ENCODE peak calls at places on chromosomes 12 and 14, in five cellular contexts. M is GM23248, L is PC-9, Q is hepatocyte, U is HCT116. X is an unnamed sample.

GRCh38 chr14:90139199-90139598 is 77.4 kb downstream of the KCNK13 start:
- DNase-seq in M (no peak), L (no peak), Q (no peak), U (no peak), X (no peak)

GRCh38 chr12:62006076-62006732 is 254.0 kb upstream of the USP15 start:
- DNase-seq in M (peak; percentile 58), L (peak; percentile 5), Q (peak; percentile 52), U (peak; percentile 45), X (peak; percentile 68)

GRCh38 chr12:124684971-124685688 is 117.7 kb upstream of the NCOR2 start:
- DNase-seq in M (peak; percentile 86), L (no peak), Q (no peak), U (no peak), X (no peak)

GRCh38 chr14:104137297-104138097 is 890 bp upstream of the KIF26A start:
- DNase-seq in M (peak; percentile 64), L (peak; percentile 55), Q (peak; percentile 85), U (no peak), X (peak; percentile 84)

GRCh38 chr12:26853303-26854027 is 20.5 kb upstream of the ITPR2 start:
- DNase-seq in M (peak; percentile 79), L (peak; percentile 71), Q (peak; percentile 76), U (no peak), X (peak; percentile 86)

GRCh38 chr14:73027984-73028383 is 1.1 kb upstream of the ZFYVE1 start:
- DNase-seq in M (no peak), L (no peak), Q (no peak), U (no peak), X (no peak)

GRCh38 chr14:103129301-103130016 is 6.2 kb downstream of the TNFAIP2 start:
- DNase-seq in M (no peak), L (peak; percentile 99), Q (no peak), U (no peak), X (no peak)

GRCh38 chr12:20602671-20603402 is 92.3 kb upstream of the SLCO1C1 start:
- DNase-seq in M (peak; percentile 81), L (no peak), Q (no peak), U (no peak), X (no peak)

GRCh38 chr14:61147898-61148549 is 133.1 kb downstream of the TMEM30B start:
- DNase-seq in M (no peak), L (peak; percentile 84), Q (no peak), U (peak; percentile 89), X (no peak)

GRCh38 chr12:121448771-121449315 is 48.9 kb downstream of the RNF34 start:
- DNase-seq in M (no peak), L (no peak), Q (no peak), U (no peak), X (no peak)

GRCh38 chr12:11652351-11653040 is 3.0 kb downstream of the ETV6 start:
- DNase-seq in M (peak; percentile 73), L (no peak), Q (peak; percentile 20), U (no peak), X (no peak)

GRCh38 chr14:35347323-35348043 is 55.3 kb downstream of the PSMA6 start:
- DNase-seq in M (no peak), L (no peak), Q (peak; percentile 51), U (no peak), X (no peak)

GRCh38 chr12:50514526-50515276 is 9.9 kb downstream of the DIP2B start:
- DNase-seq in M (no peak), L (no peak), Q (no peak), U (no peak), X (no peak)

GRCh38 chr12:26239127-26239500 is 43.7 kb downstream of the SSPN start:
- DNase-seq in M (no peak), L (peak; percentile 50), Q (no peak), U (no peak), X (no peak)

GRCh38 chr14:68793734-68794129 is 865 bp upstream of the ZFP36L1 start:
- DNase-seq in M (peak; percentile 82), L (no peak), Q (no peak), U (no peak), X (peak; percentile 90)

GRCh38 chr12:52207895-52208294 is 16.1 kb upstream of the KRT80 start:
- DNase-seq in M (peak; percentile 86), L (peak; percentile 82), Q (no peak), U (no peak), X (no peak)

GRCh38 chr12:97837401-97837800 is 374.8 kb downstream of the RMST start:
- DNase-seq in M (peak; percentile 31), L (no peak), Q (peak; percentile 32), U (no peak), X (no peak)

GRCh38 chr12:106428379-106428778 is 70.8 kb downstream of the POLR3B start:
- DNase-seq in M (no peak), L (no peak), Q (no peak), U (no peak), X (no peak)

GRCh38 chr12:132125736-132126135 is 18.4 kb downstream of the DDX51 start:
- DNase-seq in M (no peak), L (no peak), Q (no peak), U (no peak), X (no peak)

GRCh38 chr12:50708619-50709018 is 55.3 kb upstream of the ATF1 start:
- DNase-seq in M (peak; percentile 51), L (no peak), Q (no peak), U (no peak), X (no peak)

GRCh38 chr12:24408305-24408704 is 458.8 kb upstream of the SOX5 start:
- DNase-seq in M (no peak), L (no peak), Q (no peak), U (no peak), X (no peak)

GRCh38 chr12:14314801-14315200 is 50.7 kb upstream of the ATF7IP start:
- DNase-seq in M (no peak), L (no peak), Q (no peak), U (no peak), X (peak; percentile 74)

GRCh38 chr14:21136024-21136423 is 19.8 kb downstream of the OR5AU1 start:
- DNase-seq in M (peak; percentile 41), L (no peak), Q (no peak), U (peak; percentile 3), X (peak; percentile 72)

GRCh38 chr14:55671641-55672040 is 91.6 kb downstream of the KTN1 start:
- DNase-seq in M (peak; percentile 30), L (no peak), Q (no peak), U (no peak), X (no peak)

GRCh38 chr14:54169254-54169924 is 212.8 kb upstream of the BMP4 start:
- DNase-seq in M (peak; percentile 23), L (peak; percentile 56), Q (no peak), U (peak; percentile 71), X (no peak)

GRCh38 chr12:68310370-68310769 is 21.8 kb downstream of the MDM1 start:
- DNase-seq in M (peak; percentile 82), L (no peak), Q (no peak), U (no peak), X (no peak)

GRCh38 chr12:100987552-100988277 is 193.1 kb downstream of the ANO4 start:
- DNase-seq in M (peak; percentile 93), L (peak; percentile 37), Q (peak; percentile 68), U (peak; percentile 19), X (peak; percentile 75)

GRCh38 chr12:97487470-97487869 is 24.9 kb downstream of the RMST start:
- DNase-seq in M (no peak), L (no peak), Q (no peak), U (no peak), X (no peak)

GRCh38 chr12:46585854-46586621 is 213.5 kb upstream of the SLC38A2 start:
- DNase-seq in M (peak; percentile 39), L (peak; percentile 82), Q (peak; percentile 73), U (peak; percentile 16), X (no peak)

GRCh38 chr12:117212563-117213190 is 22.4 kb upstream of the FBXO21 start:
- DNase-seq in M (peak; percentile 79), L (peak; percentile 62), Q (peak; percentile 87), U (peak; percentile 68), X (peak; percentile 89)

GRCh38 chr12:30822385-30823139 is 67.8 kb upstream of the CAPRIN2 start:
- DNase-seq in M (peak; percentile 79), L (peak; percentile 61), Q (peak; percentile 75), U (no peak), X (no peak)

GRCh38 chr14:77800814-77801213 is 905 bp downstream of the ADCK1 start:
- DNase-seq in M (no peak), L (no peak), Q (no peak), U (no peak), X (no peak)
- H3K4me3 ChIP-seq in M (peak overlapping the region; percentile 82), L (peak overlapping the region; percentile 88), Q (peak overlapping the region; percentile 83), U (peak overlapping the region; percentile 70), X (peak overlapping the region; percentile 79)

GRCh38 chr14:98458702-98459101 is 813.3 kb downstream of the BCL11B start:
- DNase-seq in M (no peak), L (no peak), Q (no peak), U (no peak), X (no peak)
- H3K9me2 ChIP-seq in M (no peaks in the 10 kb centered on the region), L (no peaks in the 10 kb centered on the region), Q (no peaks in the 10 kb centered on the region), U (no peaks in the 10 kb centered on the region), X (no peaks in the 10 kb centered on the region)

GRCh38 chr14:100536721-100537700 is 50.2 kb downstream of the BEGAIN start:
- DNase-seq in M (no peak), L (no peak), Q (no peak), U (no peak), X (no peak)
- H3K4me3 ChIP-seq in M (no peak overlapping the region), L (no peak overlapping the region), Q (no peak overlapping the region), U (no peak overlapping the region), X (no peak overlapping the region)

DNA sequence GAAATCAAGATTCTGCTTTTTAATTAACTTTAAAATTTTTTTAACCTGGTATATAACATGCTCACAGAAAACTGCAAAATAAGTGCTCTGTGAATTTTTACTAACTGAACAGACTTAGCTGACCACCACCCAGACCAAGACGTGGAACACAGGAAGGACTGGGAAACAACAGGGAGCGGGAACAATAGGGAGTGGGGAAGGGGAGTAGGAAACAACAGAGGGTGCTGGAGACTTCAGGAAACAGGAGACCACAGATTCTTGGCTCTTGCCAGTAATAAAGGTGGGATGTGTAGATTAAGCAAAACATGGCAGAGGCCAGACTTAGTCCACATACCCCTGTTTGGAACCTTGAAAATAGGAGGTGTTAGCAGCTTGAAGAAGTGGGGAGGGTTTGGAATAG is 51.4 kb upstream of the TMCC3 start:
- DNase-seq in M (no peak), L (no peak), Q (no peak), U (no peak), X (no peak)
- H3K9me2 ChIP-seq in M (no peaks in the 10 kb centered on the region), L (peaks cover 2% of the 10 kb centered on the region), Q (no peaks in the 10 kb centered on the region), U (no peaks in the 10 kb centered on the region), X (no peaks in the 10 kb centered on the region)

DNA sequence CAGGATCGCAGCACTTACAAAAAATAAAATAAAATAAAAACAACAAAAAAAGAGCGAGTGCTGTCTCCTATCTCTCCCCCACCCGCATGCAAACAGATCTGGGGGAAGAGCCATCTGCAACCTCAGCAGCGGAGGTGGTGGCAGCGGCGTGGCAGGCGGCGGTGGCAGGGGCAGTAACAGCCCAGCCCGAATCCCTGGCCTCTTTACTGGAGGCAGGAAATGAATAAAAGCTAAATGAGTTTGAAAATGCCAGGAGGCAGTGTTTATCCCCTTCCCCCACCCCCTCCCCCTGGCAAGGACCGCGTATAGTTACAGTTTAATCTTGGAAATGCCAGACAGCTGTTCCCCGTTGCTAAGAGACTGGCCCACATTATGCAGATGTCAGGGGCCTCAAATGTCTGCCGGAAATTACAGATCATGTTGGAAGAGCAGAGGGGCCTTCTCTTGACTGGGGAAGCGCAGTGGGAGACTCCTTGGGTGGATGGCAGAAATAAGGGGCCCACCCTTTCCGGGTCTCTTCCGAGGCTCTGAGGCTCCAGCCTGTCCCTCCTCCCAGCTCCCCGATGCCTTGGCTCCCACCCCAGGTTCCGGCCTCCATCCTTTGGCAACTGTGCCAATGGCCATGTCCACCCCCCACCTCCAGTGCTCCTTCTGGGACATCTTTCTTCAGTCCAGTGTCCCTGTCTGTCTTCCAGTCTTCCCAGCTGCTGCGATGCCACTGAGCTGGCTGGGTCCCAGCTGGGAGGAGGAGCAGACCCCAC is 93.8 kb downstream of the LRRC74A start:
- DNase-seq in M (peak; percentile 77), L (no peak), Q (peak; percentile 87), U (no peak), X (peak; percentile 73)
- H3K4me3 ChIP-seq in M (peak overlapping the region; percentile 41), L (peak overlapping the region; percentile 20), Q (no peak overlapping the region), U (no peak overlapping the region), X (peak overlapping the region; percentile 35)

X was measured in Karpas-422.